ENCODE peak calls at places on chromosomes 3 and 15, in eight cellular contexts. V is fibroblast of mammary gland, K is upper lobe of right lung, D is dorsolateral prefrontal cortex, G is fibroblast of the aortic adventitia, P is HFF-Myc, X is AG04449, R is BJ. Z is an unnamed sample.

GRCh38 chr3:128584412-128585020 is 66.1 kb downstream of the RPN1 start:
- DNase-seq in X (peak), K (peak), G (peak), D (peak), R (no peak), P (peak), V (peak), Z (peak)

GRCh38 chr15:68416158-68416535 is 15.8 kb downstream of the ITGA11 start:
- DNase-seq in K (no peak), R (no peak), D (no peak), G (no peak), V (no peak), X (no peak), P (no peak), Z (no peak)

GRCh38 chr3:31776016-31776415 is 205.0 kb downstream of the OSBPL10 start:
- DNase-seq in V (peak), R (no peak), G (no peak), K (no peak), P (no peak), X (no peak), D (no peak), Z (peak)

GRCh38 chr15:70701891-70702568 is 61.3 kb downstream of the UACA start:
- DNase-seq in K (no peak), R (no peak), P (no peak), D (no peak), X (no peak), V (peak), G (peak), Z (peak)

GRCh38 chr3:44208086-44208485 is 33.6 kb upstream of the TOPAZ1 start:
- DNase-seq in D (no peak), X (peak), R (peak), V (no peak), G (no peak), K (no peak), P (peak), Z (peak)

GRCh38 chr15:101001796-101002195 is 82.6 kb downstream of the LRRK1 start:
- DNase-seq in V (no peak), P (no peak), K (no peak), X (no peak), G (no peak), D (no peak), R (no peak), Z (no peak)

GRCh38 chr3:197003461-197004385 is 25.9 kb downstream of the MELTF start:
- DNase-seq in D (peak), V (peak), G (peak), P (no peak), X (no peak), R (no peak), K (peak), Z (no peak)

GRCh38 chr3:43286115-43286885 is at the start of gene SNRK:
- DNase-seq in G (peak), P (peak), R (no peak), D (peak), K (peak), X (no peak), V (peak), Z (peak)

GRCh38 chr3:128073185-128073725 is 21.0 kb downstream of the SEC61A1 start:
- DNase-seq in D (no peak), K (peak), G (no peak), V (no peak), X (no peak), R (no peak), P (no peak), Z (no peak)

GRCh38 chr15:45088801-45089711 is 24.9 kb downstream of the DUOX2 start:
- DNase-seq in V (peak), P (no peak), X (no peak), K (no peak), D (no peak), G (peak), R (no peak), Z (peak)

GRCh38 chr3:179098388-179099077 is 26.9 kb upstream of the ZMAT3 start:
- DNase-seq in K (no peak), X (no peak), D (no peak), P (no peak), R (no peak), V (peak), G (peak), Z (peak)

GRCh38 chr3:196127308-196128040 is 45.6 kb upstream of the TFRC start:
- DNase-seq in K (no peak), G (no peak), X (no peak), D (no peak), R (no peak), P (no peak), V (no peak), Z (peak)

GRCh38 chr15:70121656-70122297 is 24.1 kb upstream of the TLE3 start:
- DNase-seq in P (peak), R (no peak), D (no peak), X (no peak), G (peak), K (peak), V (peak), Z (peak)

GRCh38 chr15:45849136-45849535 is 214.3 kb downstream of the SQOR start:
- DNase-seq in R (no peak), G (no peak), D (no peak), X (no peak), K (no peak), P (no peak), V (no peak), Z (no peak)

GRCh38 chr3:130800829-130801228 is 54.2 kb upstream of the PIK3R4 start:
- DNase-seq in G (no peak), K (no peak), X (no peak), P (no peak), V (no peak), D (no peak), R (no peak), Z (no peak)

GRCh38 chr3:148606979-148607378 is 90.7 kb upstream of the AGTR1 start:
- DNase-seq in X (no peak), R (no peak), P (no peak), D (no peak), G (peak), V (peak), K (no peak), Z (no peak)

GRCh38 chr3:32614956-32615355 is 44.3 kb upstream of the DYNC1LI1 start:
- DNase-seq in K (no peak), P (peak), X (peak), V (peak), R (no peak), G (peak), D (no peak), Z (peak)

GRCh38 chr15:48413304-48413703 is 82.1 kb downstream of the DUT start:
- DNase-seq in R (no peak), V (peak), X (no peak), G (peak), D (no peak), K (no peak), P (no peak), Z (peak)

GRCh38 chr3:175007316-175007715 is 148.2 kb downstream of the NAALADL2 start:
- DNase-seq in D (no peak), G (peak), K (no peak), X (no peak), V (no peak), P (no peak), R (no peak), Z (no peak)

GRCh38 chr15:82647045-82647834 is at the start of gene CPEB1:
- DNase-seq in V (peak), D (peak), K (no peak), R (no peak), X (no peak), G (peak), P (no peak), Z (peak)

GRCh38 chr3:102113421-102114041 is 264.2 kb downstream of the NFKBIZ start:
- DNase-seq in P (no peak), V (no peak), G (no peak), D (no peak), R (no peak), X (no peak), K (no peak), Z (peak)

GRCh38 chr3:34256791-34257190 is 458.4 kb downstream of the PDCD6IP start:
- DNase-seq in X (no peak), K (no peak), D (no peak), R (no peak), P (no peak), V (no peak), G (no peak), Z (no peak)

GRCh38 chr3:32239638-32240550 is 1.4 kb downstream of the CMTM8 start:
- DNase-seq in P (no peak), R (no peak), V (peak), K (no peak), D (no peak), G (no peak), X (no peak), Z (peak)

GRCh38 chr15:48494646-48495045 is 150.9 kb downstream of the FBN1 start:
- DNase-seq in D (no peak), G (peak), P (no peak), V (peak), K (no peak), R (no peak), X (no peak), Z (peak)

GRCh38 chr3:77825045-77825827 is 785.3 kb downstream of the ROBO2 start:
- DNase-seq in K (peak), P (peak), G (no peak), D (no peak), R (peak), V (peak), X (peak), Z (peak)

GRCh38 chr3:18062289-18063025 is 320.0 kb upstream of the TBC1D5 start:
- DNase-seq in P (no peak), G (peak), D (no peak), V (peak), X (no peak), K (no peak), R (no peak), Z (no peak)

GRCh38 chr3:192571197-192571791 is 156.0 kb downstream of the FGF12 start:
- DNase-seq in X (no peak), G (peak), R (no peak), V (peak), D (peak), P (peak), K (peak), Z (peak)

GRCh38 chr3:50632450-50632849 is 15.5 kb downstream of the MAPKAPK3 start:
- DNase-seq in R (no peak), G (no peak), D (no peak), P (no peak), K (no peak), X (no peak), V (no peak), Z (no peak)

GRCh38 chr15:84780492-84780891 is 32.1 kb downstream of the ZNF592 start:
- DNase-seq in D (no peak), G (no peak), V (no peak), K (no peak), X (no peak), P (no peak), R (no peak), Z (no peak)

GRCh38 chr3:170162630-170163029 is 18.9 kb downstream of the PHC3 start:
- DNase-seq in X (no peak), D (no peak), K (no peak), R (no peak), G (no peak), P (no peak), V (peak), Z (peak)

GRCh38 chr3:30112904-30113484 is 493.4 kb upstream of the TGFBR2 start:
- DNase-seq in R (no peak), K (no peak), V (peak), G (peak), X (peak), D (no peak), P (peak), Z (peak)

GRCh38 chr15:98547741-98548166 is 100.6 kb upstream of the IGF1R start:
- DNase-seq in P (no peak), R (no peak), V (peak), K (no peak), D (no peak), X (no peak), G (peak), Z (peak)

GRCh38 chr15:98549741-98550140 is 98.6 kb upstream of the IGF1R start:
- DNase-seq in P (no peak), X (no peak), G (no peak), K (no peak), R (no peak), D (no peak), V (no peak), Z (no peak)

GRCh38 chr15:98547255-98547654 is 101.1 kb upstream of the IGF1R start:
- DNase-seq in V (no peak), G (no peak), R (no peak), P (no peak), D (no peak), X (no peak), K (no peak), Z (no peak)

GRCh38 chr15:98549003-98549402 is 99.3 kb upstream of the IGF1R start:
- DNase-seq in R (no peak), V (no peak), D (no peak), X (no peak), P (no peak), K (no peak), G (no peak), Z (no peak)

GRCh38 chr15:98548172-98548971 is 100.0 kb upstream of the IGF1R start:
- DNase-seq in X (no peak), V (peak), D (peak), G (peak), K (peak), P (peak), R (no peak), Z (peak)
- H3K4me3 ChIP-seq in X (peak), V (peak), D (peak), G (peak), K (peak), P (peak), R (peak), Z (peak)

GRCh38 chr3:4008205-4008604 is 209.0 kb downstream of the LRRN1 start:
- DNase-seq in X (no peak), P (no peak), G (no peak), D (no peak), K (no peak), V (no peak), R (no peak), Z (no peak)
- TF ChIP-seq CTCF in X (no peak), P (no peak), G (no peak), D (no peak), K (no peak), V (no peak), R (no peak), Z (no peak)

GRCh38 chr3:46407976-46408375 is 917 bp downstream of the CCRL2 start:
- DNase-seq in D (no peak), R (no peak), G (no peak), V (no peak), X (no peak), K (no peak), P (no peak), Z (no peak)

GRCh38 chr3:46408853-46409252 is 1.8 kb downstream of the CCRL2 start:
- DNase-seq in K (no peak), G (no peak), R (no peak), X (no peak), V (no peak), P (no peak), D (no peak), Z (no peak)

GRCh38 chr3:46406440-46406785 is 453 bp downstream of the CCR5AS start:
- DNase-seq in V (no peak), R (no peak), G (no peak), X (no peak), D (no peak), K (peak), P (no peak), Z (no peak)

GRCh38 chr3:46405301-46406079 is 1.4 kb downstream of the CCR5AS start:
- DNase-seq in D (no peak), V (no peak), K (peak), X (no peak), P (no peak), R (no peak), G (no peak), Z (peak)

GRCh38 chr3:46406786-46407611 is at the start of the genes CCR5AS and CCRL2:
- DNase-seq in X (no peak), P (no peak), G (peak), K (peak), R (no peak), V (peak), D (no peak), Z (peak)
- H3K4me3 ChIP-seq in X (no peak), P (no peak), G (no peak), K (peak), R (no peak), V (no peak), D (no peak), Z (peak)

DNA sequence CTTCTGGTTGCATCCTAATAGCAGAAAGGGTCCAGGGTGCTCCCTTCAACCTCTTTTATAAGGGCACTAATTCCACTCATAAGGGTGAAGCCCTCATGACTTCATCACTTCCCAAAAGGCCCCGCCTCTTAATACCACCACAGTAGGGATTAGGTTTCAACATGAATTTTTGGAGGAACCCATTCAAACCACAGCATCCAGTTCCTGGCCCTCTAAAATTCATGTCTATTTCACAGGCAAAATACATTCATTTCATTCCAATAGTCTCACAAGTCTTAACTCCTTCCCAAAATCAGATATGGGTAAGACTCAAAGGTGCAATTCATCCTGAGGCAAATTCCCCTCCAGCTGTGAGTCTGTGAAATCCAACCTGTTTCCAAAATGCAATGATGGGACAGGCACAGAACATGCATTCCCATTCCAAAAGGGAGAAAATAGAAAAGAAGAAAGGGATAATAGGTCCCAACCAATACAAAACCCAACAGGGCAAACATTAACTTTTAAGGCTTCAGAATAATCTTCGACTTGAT is 124.0 kb downstream of the ATP1B3 start:
- DNase-seq in X (no peak), P (no peak), V (peak), D (no peak), G (peak), K (no peak), R (no peak), Z (no peak)
- TF ChIP-seq CTCF in X (no peak), P (no peak), V (no peak), D (no peak), G (no peak), K (no peak), R (no peak), Z (no peak)

GRCh38 chr3:71109977-71110285 is 473.6 kb downstream of the FOXP1 start:
- DNase-seq in R (no peak), V (no peak), K (no peak), P (no peak), X (no peak), D (no peak), G (no peak), Z (no peak)

GRCh38 chr3:71107926-71108325 is 475.6 kb downstream of the FOXP1 start:
- DNase-seq in R (no peak), G (peak), V (peak), K (no peak), P (no peak), X (no peak), D (no peak), Z (no peak)

GRCh38 chr3:71111784-71112440 is 471.6 kb downstream of the FOXP1 start:
- DNase-seq in X (no peak), R (no peak), V (peak), G (peak), P (peak), K (no peak), D (no peak), Z (peak)

GRCh38 chr3:71110531-71111222 is 472.9 kb downstream of the FOXP1 start:
- DNase-seq in G (no peak), V (no peak), D (no peak), K (no peak), X (no peak), R (no peak), P (no peak), Z (no peak)

DNA sequence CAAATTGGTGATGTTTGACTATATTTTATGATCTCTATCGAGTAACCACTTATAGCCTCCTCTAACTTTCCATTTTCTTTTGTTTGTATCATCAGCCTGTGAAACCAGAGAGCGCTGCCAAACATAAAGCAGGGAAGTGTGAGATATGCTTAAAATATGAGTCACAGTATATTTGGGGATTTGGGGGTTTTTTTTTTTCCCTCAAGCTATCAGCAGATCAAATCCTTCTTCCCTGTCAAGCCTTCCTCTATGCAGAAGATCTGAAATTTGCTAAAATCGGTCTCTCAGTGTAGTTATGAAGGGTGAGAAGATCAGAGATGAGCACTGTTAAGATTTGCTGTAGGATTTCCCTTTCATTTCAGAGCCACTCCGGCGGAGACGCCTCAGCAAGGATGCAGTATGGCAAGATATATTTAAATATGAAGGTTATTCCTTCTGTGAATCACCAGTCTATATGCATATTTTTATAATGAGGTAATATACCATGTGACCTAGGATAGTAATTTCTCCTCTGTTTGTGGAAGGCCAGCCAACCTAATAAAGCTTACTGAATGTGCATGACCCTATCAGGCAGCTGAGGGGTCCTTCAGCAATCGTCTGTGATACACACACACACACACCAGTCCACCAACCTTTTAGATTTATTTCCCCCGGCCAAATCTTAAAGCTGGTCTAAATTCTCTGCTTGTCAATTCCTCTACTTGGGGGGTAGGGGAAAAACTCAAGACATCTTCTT is 474.1 kb downstream of the FOXP1 start:
- DNase-seq in P (no peak), K (no peak), R (no peak), G (peak), D (no peak), V (peak), X (no peak), Z (peak)
- H3K4me3 ChIP-seq in P (no peak), K (no peak), R (no peak), G (peak), D (no peak), V (peak), X (peak), Z (peak)